ENCODE peak calls at places on chromosomes 16 and 17, in four cellular contexts. S is HepG2, L is HCT116, X is K562. P is an unnamed sample.

GRCh38 chr16:78122774-78123315 is 23.4 kb downstream of the WWOX start:
- DNase-seq in S (peak; percentile 75), L (peak; percentile 22), X (peak; percentile 34), P (no peak)

GRCh38 chr17:34979650-34980352 is 511 bp upstream of the LIG3 start:
- DNase-seq in S (peak; percentile 15), L (no peak), X (peak; percentile 41), P (no peak)

GRCh38 chr16:87380403-87380802 is 3.2 kb downstream of the FBXO31 start:
- DNase-seq in S (no peak), L (no peak), X (no peak), P (no peak)

GRCh38 chr17:53722407-53722806 is 100.3 kb upstream of the KIF2B start:
- DNase-seq in S (no peak), L (no peak), X (no peak), P (no peak)

GRCh38 chr17:61589990-61590389 is 1.0 kb downstream of the NACA2 start:
- DNase-seq in S (no peak), L (no peak), X (no peak), P (no peak)

GRCh38 chr17:67492251-67492740 is 115.2 kb downstream of the PITPNC1 start:
- DNase-seq in S (no peak), L (no peak), X (no peak), P (no peak)

GRCh38 chr16:16151315-16151714 is 72.0 kb downstream of the ABCC6 start:
- DNase-seq in S (no peak), L (no peak), X (no peak), P (no peak)

GRCh38 chr16:77871932-77872331 is 83.6 kb downstream of the VAT1L start:
- DNase-seq in S (no peak), L (no peak), X (no peak), P (no peak)

GRCh38 chr16:30541502-30542329 is 7.1 kb upstream of the ZNF747 start:
- DNase-seq in S (peak; percentile 47), L (no peak), X (no peak), P (no peak)

GRCh38 chr16:25033852-25034251 is 18.7 kb upstream of the ARHGAP17 start:
- DNase-seq in S (no peak), L (no peak), X (no peak), P (no peak)

GRCh38 chr16:13873835-13874438 is 46.0 kb upstream of the ERCC4 start:
- DNase-seq in S (peak; percentile 60), L (peak; percentile 28), X (peak; percentile 23), P (peak; percentile 67)

GRCh38 chr17:30555942-30556341 is 78.7 kb downstream of the GOSR1 start:
- DNase-seq in S (no peak), L (no peak), X (no peak), P (no peak)

GRCh38 chr16:28261916-28262315 is 30.4 kb upstream of the SBK1 start:
- DNase-seq in S (no peak), L (no peak), X (no peak), P (no peak)

GRCh38 chr17:63434951-63435571 is 11.0 kb downstream of the CYB561 start:
- DNase-seq in S (no peak), L (peak; percentile 37), X (no peak), P (no peak)

GRCh38 chr16:54546481-54546880 is 259.9 kb upstream of the IRX3 start:
- DNase-seq in S (no peak), L (no peak), X (no peak), P (no peak)

GRCh38 chr16:89304941-89305705 is 87.6 kb downstream of the ZNF778 start:
- DNase-seq in S (no peak), L (no peak), X (no peak), P (no peak)

GRCh38 chr17:49193513-49194296 is 16.7 kb downstream of the GNGT2 start:
- DNase-seq in S (no peak), L (peak; percentile 33), X (peak; percentile 52), P (no peak)

GRCh38 chr17:50598487-50598886 is 36.2 kb upstream of the ABCC3 start:
- DNase-seq in S (no peak), L (no peak), X (no peak), P (no peak)

GRCh38 chr16:53041196-53041977 is 11.3 kb downstream of the CHD9NB start:
- DNase-seq in S (peak; percentile 39), L (no peak), X (no peak), P (peak; percentile 88)

GRCh38 chr16:47887496-47887895 is 268.3 kb downstream of the ABCC12 start:
- DNase-seq in S (no peak), L (no peak), X (no peak), P (peak; percentile 66)

GRCh38 chr17:46765491-46765890 is 53.0 kb downstream of the WNT3 start:
- DNase-seq in S (no peak), L (no peak), X (no peak), P (no peak)

GRCh38 chr17:46763416-46763815 is 55.1 kb downstream of the WNT3 start:
- DNase-seq in S (no peak), L (no peak), X (no peak), P (no peak)

GRCh38 chr17:46764335-46764708 is 54.2 kb downstream of the WNT3 start:
- DNase-seq in S (no peak), L (no peak), X (no peak), P (no peak)

GRCh38 chr17:46766493-46767491 is 51.7 kb downstream of the WNT3 start:
- DNase-seq in S (no peak), L (no peak), X (no peak), P (no peak)

DNA sequence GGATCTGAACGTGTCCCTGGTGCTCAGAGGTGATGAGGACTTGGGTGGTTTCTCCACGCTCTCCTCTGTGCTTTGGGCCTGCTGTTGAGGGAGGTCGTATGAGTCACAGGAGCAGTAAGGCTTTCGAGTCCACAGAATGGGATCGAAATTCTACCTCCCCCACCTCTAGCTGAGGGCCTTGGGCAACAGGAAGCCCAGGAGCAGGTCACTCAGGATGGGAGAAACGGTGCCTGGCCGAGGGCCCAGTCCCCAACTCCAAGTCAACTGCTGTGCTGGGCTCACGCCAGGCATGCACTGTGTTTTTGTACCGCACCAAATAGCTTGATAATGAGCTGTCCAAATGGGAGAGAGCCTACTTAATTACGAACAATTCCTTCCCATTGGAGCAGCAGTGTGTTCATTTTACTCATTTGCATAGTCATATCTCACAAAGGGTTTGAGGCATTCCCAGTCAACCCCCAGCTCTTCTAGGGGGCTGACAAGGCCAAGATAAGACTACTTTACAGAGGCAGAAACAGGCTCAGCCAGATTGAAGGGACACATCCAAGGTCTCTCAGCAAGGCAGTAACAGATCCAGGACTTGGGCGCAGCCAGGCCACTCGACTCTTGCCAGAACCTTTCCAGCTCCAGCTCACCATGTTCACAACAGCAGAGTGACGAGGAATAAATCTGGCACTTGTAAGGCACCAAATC is 53.6 kb downstream of the WNT3 start:
- DNase-seq in S (no peak), L (no peak), X (peak; percentile 85), P (no peak)
- TF ChIP-seq ZNF274 in S (no peak), L (no peak), X (no peak), P (no peak)

GRCh38 chr16:2156849-2157224 is 1.3 kb downstream of the TRAF7 start:
- DNase-seq in S (no peak), L (no peak), X (no peak), P (no peak)
- H3K4me1 ChIP-seq in S (peaks cover 74% of the 10 kb centered on the region), L (peaks cover 73% of the 10 kb centered on the region), X (peaks cover 62% of the 10 kb centered on the region), P (peaks cover 55% of the 10 kb centered on the region)

GRCh38 chr17:82863646-82863940 is 23.8 kb upstream of the ZNF750 start:
- DNase-seq in S (no peak), L (no peak), X (no peak), P (no peak)
- H3K4me3 ChIP-seq in S (no peak overlapping the region), L (no peak overlapping the region), X (no peak overlapping the region), P (no peak overlapping the region)

GRCh38 chr17:59330314-59330942 is 1.0 kb upstream of the YPEL2 start:
- DNase-seq in S (peak; percentile 88), L (no peak), X (no peak), P (no peak)
- TF ChIP-seq ZNF274 in S (no peak), L (no peak), X (no peak), P (no peak)

DNA sequence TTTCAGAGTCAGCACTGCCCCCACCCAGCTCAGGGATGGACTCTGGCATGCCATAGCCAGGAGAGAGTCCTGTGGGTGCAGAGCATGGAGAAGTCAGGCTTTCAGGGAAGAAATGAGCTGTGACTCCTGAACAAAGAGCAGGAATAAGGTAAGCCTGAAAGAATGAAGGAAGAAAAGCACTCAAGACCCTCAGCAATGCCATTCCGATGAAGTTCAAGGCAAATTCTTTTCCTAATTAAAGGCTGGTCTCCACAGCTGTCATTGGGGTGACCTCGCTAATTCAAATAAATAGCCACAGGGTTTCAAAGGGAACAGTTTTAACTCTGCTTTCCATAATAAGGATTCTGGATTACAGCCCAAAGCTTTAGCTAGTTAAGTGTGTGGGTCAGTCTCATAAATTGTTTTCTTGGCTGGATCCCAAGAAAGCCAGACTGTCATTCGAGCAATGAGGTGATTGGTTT is 31.7 kb downstream of the TOM1L2 start:
- DNase-seq in S (no peak), L (no peak), X (no peak), P (no peak)
- H3K4me1 ChIP-seq in S (peaks cover 71% of the 10 kb centered on the region), L (peaks cover 82% of the 10 kb centered on the region), X (peaks cover 10% of the 10 kb centered on the region), P (no peaks in the 10 kb centered on the region)

GRCh38 chr16:4288148-4288921 is 15.5 kb upstream of the TFAP4 start:
- DNase-seq in S (peak; percentile 55), L (no peak), X (peak; percentile 89), P (no peak)
- H3K4me3 ChIP-seq in S (peak overlapping the region; percentile 21), L (no peak overlapping the region), X (no peak overlapping the region), P (no peak overlapping the region)

GRCh38 chr16:19697756-19698318 is 20.2 kb downstream of the KNOP1 start:
- DNase-seq in S (no peak), L (no peak), X (no peak), P (no peak)
- TF ChIP-seq ZNF274 in S (no peak), L (no peak), X (no peak), P (no peak)

GRCh38 chr16:66581246-66581952 is 2.1 kb downstream of the CMTM2 start:
- DNase-seq in S (no peak), L (no peak), X (no peak), P (no peak)

GRCh38 chr16:66587881-66588600 is 8.8 kb downstream of the CMTM2 start:
- DNase-seq in S (no peak), L (no peak), X (no peak), P (no peak)

GRCh38 chr16:66588981-66589713 is 9.9 kb downstream of the CMTM2 start:
- DNase-seq in S (peak; percentile 55), L (no peak), X (peak; percentile 82), P (peak; percentile 42)

GRCh38 chr16:66590322-66590721 is 11.1 kb downstream of the CMTM2 start:
- DNase-seq in S (no peak), L (no peak), X (no peak), P (no peak)

GRCh38 chr16:66585477-66586239 is 6.4 kb downstream of the CMTM2 start:
- DNase-seq in S (no peak), L (no peak), X (no peak), P (no peak)
- H3K4me1 ChIP-seq in S (peaks cover 14% of the 10 kb centered on the region), L (peaks cover 13% of the 10 kb centered on the region), X (no peaks in the 10 kb centered on the region), P (peaks cover 5% of the 10 kb centered on the region)

GRCh38 chr16:72050769-72051464 is 3.4 kb upstream of the HP start:
- DNase-seq in S (no peak), L (no peak), X (no peak), P (no peak)
- H3K4me3 ChIP-seq in S (no peak overlapping the region), L (no peak overlapping the region), X (no peak overlapping the region), P (no peak overlapping the region)

DNA sequence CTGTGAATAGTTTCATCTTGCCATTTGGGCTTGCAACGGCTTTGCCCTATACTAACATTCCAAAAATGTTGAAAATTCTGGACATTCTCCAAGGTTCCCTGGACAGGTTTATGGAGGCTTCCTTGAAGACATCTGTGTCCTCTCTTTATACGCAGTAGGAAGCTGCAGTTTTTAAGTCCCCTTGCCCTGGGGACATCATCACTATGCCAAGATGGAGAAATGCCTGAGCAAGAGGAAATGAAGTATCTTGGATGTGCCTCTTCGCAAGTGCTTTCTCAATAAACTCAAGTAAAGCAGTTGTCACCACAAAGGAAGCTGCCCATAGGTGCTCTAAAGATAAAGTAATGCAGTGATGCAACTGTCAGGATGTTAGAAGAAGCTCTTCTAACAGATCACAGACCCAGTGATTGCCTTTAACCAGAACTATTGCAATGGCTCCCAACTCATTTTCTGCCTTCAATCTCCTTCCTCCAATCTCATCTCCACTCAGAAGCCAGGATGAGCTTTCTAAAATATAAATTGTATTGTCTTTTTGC is 71.0 kb downstream of the CDYL2 start:
- DNase-seq in S (no peak), L (no peak), X (no peak), P (no peak)
- TF ChIP-seq ZNF274 in S (no peak), L (no peak), X (no peak), P (no peak)

P was measured in NT2/D1.